ENCODE peak calls at places on chromosomes 11 and 22, in ten cellular contexts. One of them, this sample, is unnamed.

GRCh38 chr11:2092464-2092910 is 46.7 kb downstream of the IGF2 start:
- DNase-seq in Daoy: no peak
- DNase-seq in CD4-positive, alpha-beta memory T cell: no peak
- DNase-seq in DMS53: no peak
- DNase-seq in progenitor cell of endocrine pancreas: no peak
- DNase-seq in NCI-H1417: no peak
- DNase-seq in left cardiac atrium: no peak
- DNase-seq in astrocyte: no peak
- DNase-seq in CD8-positive, alpha-beta memory T cell: no peak
- DNase-seq in left ventricle myocardium inferior: no peak
- DNase-seq in this sample: no peak

GRCh38 chr11:8098361-8098760 is 17.4 kb downstream of the TUB start:
- DNase-seq in progenitor cell of endocrine pancreas: no peak
- DNase-seq in NCI-H1417: no peak
- DNase-seq in astrocyte: peak
- DNase-seq in left cardiac atrium: no peak
- DNase-seq in left ventricle myocardium inferior: no peak
- DNase-seq in Daoy: no peak
- DNase-seq in CD8-positive, alpha-beta memory T cell: no peak
- DNase-seq in DMS53: no peak
- DNase-seq in CD4-positive, alpha-beta memory T cell: no peak
- DNase-seq in this sample: peak

GRCh38 chr11:28146123-28146751 is 38.0 kb downstream of the METTL15 start:
- DNase-seq in CD8-positive, alpha-beta memory T cell: no peak
- DNase-seq in Daoy: peak
- DNase-seq in left cardiac atrium: no peak
- DNase-seq in DMS53: no peak
- DNase-seq in progenitor cell of endocrine pancreas: no peak
- DNase-seq in left ventricle myocardium inferior: no peak
- DNase-seq in CD4-positive, alpha-beta memory T cell: no peak
- DNase-seq in astrocyte: peak
- DNase-seq in NCI-H1417: no peak
- DNase-seq in this sample: peak

GRCh38 chr11:86781546-86781945 is 18.8 kb upstream of the PRSS23 start:
- DNase-seq in astrocyte: no peak
- DNase-seq in progenitor cell of endocrine pancreas: no peak
- DNase-seq in CD8-positive, alpha-beta memory T cell: no peak
- DNase-seq in NCI-H1417: no peak
- DNase-seq in left ventricle myocardium inferior: no peak
- DNase-seq in left cardiac atrium: no peak
- DNase-seq in CD4-positive, alpha-beta memory T cell: no peak
- DNase-seq in DMS53: peak
- DNase-seq in Daoy: no peak
- DNase-seq in this sample: no peak

GRCh38 chr11:7490535-7490934 is 5.2 kb downstream of the OLFML1 start:
- DNase-seq in astrocyte: no peak
- DNase-seq in DMS53: no peak
- DNase-seq in progenitor cell of endocrine pancreas: no peak
- DNase-seq in NCI-H1417: no peak
- DNase-seq in left ventricle myocardium inferior: no peak
- DNase-seq in Daoy: no peak
- DNase-seq in CD8-positive, alpha-beta memory T cell: no peak
- DNase-seq in left cardiac atrium: no peak
- DNase-seq in CD4-positive, alpha-beta memory T cell: no peak
- DNase-seq in this sample: no peak

GRCh38 chr22:44735518-44736428 is 16.6 kb upstream of the ARHGAP8 start:
- DNase-seq in left cardiac atrium: peak
- DNase-seq in NCI-H1417: peak
- DNase-seq in CD4-positive, alpha-beta memory T cell: peak
- DNase-seq in Daoy: peak
- DNase-seq in left ventricle myocardium inferior: peak
- DNase-seq in progenitor cell of endocrine pancreas: peak
- DNase-seq in DMS53: peak
- DNase-seq in astrocyte: no peak
- DNase-seq in CD8-positive, alpha-beta memory T cell: peak
- DNase-seq in this sample: peak

GRCh38 chr11:46291441-46292143 is 14.1 kb downstream of the CREB3L1 start:
- DNase-seq in CD8-positive, alpha-beta memory T cell: no peak
- DNase-seq in left cardiac atrium: peak
- DNase-seq in CD4-positive, alpha-beta memory T cell: no peak
- DNase-seq in astrocyte: peak
- DNase-seq in left ventricle myocardium inferior: no peak
- DNase-seq in Daoy: peak
- DNase-seq in progenitor cell of endocrine pancreas: no peak
- DNase-seq in NCI-H1417: no peak
- DNase-seq in DMS53: no peak
- DNase-seq in this sample: peak

GRCh38 chr11:9438611-9439010 is 22.2 kb upstream of the ZNF143 start:
- DNase-seq in astrocyte: no peak
- DNase-seq in NCI-H1417: no peak
- DNase-seq in DMS53: no peak
- DNase-seq in CD8-positive, alpha-beta memory T cell: no peak
- DNase-seq in left cardiac atrium: no peak
- DNase-seq in CD4-positive, alpha-beta memory T cell: no peak
- DNase-seq in progenitor cell of endocrine pancreas: no peak
- DNase-seq in Daoy: no peak
- DNase-seq in left ventricle myocardium inferior: no peak
- DNase-seq in this sample: no peak

GRCh38 chr22:46061431-46062231 is 84.7 kb upstream of the WNT7B start:
- DNase-seq in progenitor cell of endocrine pancreas: no peak
- DNase-seq in NCI-H1417: no peak
- DNase-seq in CD4-positive, alpha-beta memory T cell: no peak
- DNase-seq in left cardiac atrium: peak
- DNase-seq in left ventricle myocardium inferior: peak
- DNase-seq in DMS53: no peak
- DNase-seq in CD8-positive, alpha-beta memory T cell: no peak
- DNase-seq in Daoy: no peak
- DNase-seq in astrocyte: no peak
- DNase-seq in this sample: no peak

GRCh38 chr11:10398525-10398924 is 56.5 kb upstream of the AMPD3 start:
- DNase-seq in DMS53: peak
- DNase-seq in progenitor cell of endocrine pancreas: no peak
- DNase-seq in astrocyte: no peak
- DNase-seq in CD4-positive, alpha-beta memory T cell: no peak
- DNase-seq in left ventricle myocardium inferior: peak
- DNase-seq in CD8-positive, alpha-beta memory T cell: no peak
- DNase-seq in Daoy: no peak
- DNase-seq in NCI-H1417: no peak
- DNase-seq in left cardiac atrium: no peak
- DNase-seq in this sample: no peak

GRCh38 chr22:22813126-22814075 is 74.2 kb upstream of the IGLL5 start:
- DNase-seq in Daoy: no peak
- DNase-seq in left cardiac atrium: no peak
- DNase-seq in NCI-H1417: no peak
- DNase-seq in CD4-positive, alpha-beta memory T cell: no peak
- DNase-seq in DMS53: no peak
- DNase-seq in progenitor cell of endocrine pancreas: no peak
- DNase-seq in astrocyte: no peak
- DNase-seq in left ventricle myocardium inferior: no peak
- DNase-seq in CD8-positive, alpha-beta memory T cell: no peak
- DNase-seq in this sample: no peak

GRCh38 chr11:17542249-17542648 is 2.0 kb downstream of the USH1C start:
- DNase-seq in left cardiac atrium: no peak
- DNase-seq in Daoy: no peak
- DNase-seq in progenitor cell of endocrine pancreas: no peak
- DNase-seq in NCI-H1417: no peak
- DNase-seq in CD4-positive, alpha-beta memory T cell: no peak
- DNase-seq in astrocyte: no peak
- DNase-seq in left ventricle myocardium inferior: peak
- DNase-seq in CD8-positive, alpha-beta memory T cell: no peak
- DNase-seq in DMS53: peak
- DNase-seq in this sample: no peak

GRCh38 chr11:95705485-95706124 is 84.0 kb downstream of the FAM76B start:
- DNase-seq in progenitor cell of endocrine pancreas: peak
- DNase-seq in CD4-positive, alpha-beta memory T cell: peak
- DNase-seq in astrocyte: peak
- DNase-seq in DMS53: peak
- DNase-seq in NCI-H1417: peak
- DNase-seq in left cardiac atrium: peak
- DNase-seq in Daoy: peak
- DNase-seq in CD8-positive, alpha-beta memory T cell: peak
- DNase-seq in left ventricle myocardium inferior: peak
- DNase-seq in this sample: peak

GRCh38 chr11:111378773-111379499 is at the start of gene POU2AF1:
- DNase-seq in left cardiac atrium: peak
- DNase-seq in NCI-H1417: no peak
- DNase-seq in left ventricle myocardium inferior: peak
- DNase-seq in DMS53: peak
- DNase-seq in astrocyte: peak
- DNase-seq in CD4-positive, alpha-beta memory T cell: peak
- DNase-seq in CD8-positive, alpha-beta memory T cell: no peak
- DNase-seq in Daoy: peak
- DNase-seq in progenitor cell of endocrine pancreas: no peak
- DNase-seq in this sample: no peak

GRCh38 chr11:85748455-85748891 is 62.5 kb downstream of the SYTL2 start:
- DNase-seq in astrocyte: peak
- DNase-seq in progenitor cell of endocrine pancreas: no peak
- DNase-seq in NCI-H1417: no peak
- DNase-seq in CD8-positive, alpha-beta memory T cell: no peak
- DNase-seq in Daoy: no peak
- DNase-seq in CD4-positive, alpha-beta memory T cell: no peak
- DNase-seq in left cardiac atrium: no peak
- DNase-seq in DMS53: no peak
- DNase-seq in left ventricle myocardium inferior: no peak
- DNase-seq in this sample: no peak

GRCh38 chr11:72789493-72790131 is 4.2 kb downstream of the STARD10 start:
- DNase-seq in astrocyte: peak
- DNase-seq in progenitor cell of endocrine pancreas: no peak
- DNase-seq in Daoy: peak
- DNase-seq in NCI-H1417: no peak
- DNase-seq in left cardiac atrium: no peak
- DNase-seq in left ventricle myocardium inferior: peak
- DNase-seq in DMS53: no peak
- DNase-seq in CD4-positive, alpha-beta memory T cell: no peak
- DNase-seq in CD8-positive, alpha-beta memory T cell: no peak
- DNase-seq in this sample: peak

GRCh38 chr11:1005913-1006312 is 30.6 kb downstream of the MUC6 start:
- DNase-seq in progenitor cell of endocrine pancreas: no peak
- DNase-seq in DMS53: peak
- DNase-seq in Daoy: no peak
- DNase-seq in NCI-H1417: peak
- DNase-seq in CD8-positive, alpha-beta memory T cell: no peak
- DNase-seq in astrocyte: no peak
- DNase-seq in left ventricle myocardium inferior: peak
- DNase-seq in CD4-positive, alpha-beta memory T cell: no peak
- DNase-seq in left cardiac atrium: no peak
- DNase-seq in this sample: no peak

GRCh38 chr11:71488086-71488967 is 35.3 kb downstream of the NADSYN1 start:
- DNase-seq in left ventricle myocardium inferior: no peak
- DNase-seq in CD8-positive, alpha-beta memory T cell: no peak
- DNase-seq in NCI-H1417: peak
- DNase-seq in DMS53: peak
- DNase-seq in CD4-positive, alpha-beta memory T cell: no peak
- DNase-seq in left cardiac atrium: no peak
- DNase-seq in progenitor cell of endocrine pancreas: no peak
- DNase-seq in astrocyte: peak
- DNase-seq in Daoy: peak
- DNase-seq in this sample: peak

GRCh38 chr11:130642994-130643393 is 194.5 kb downstream of the ADAMTS15 start:
- DNase-seq in CD8-positive, alpha-beta memory T cell: no peak
- DNase-seq in DMS53: no peak
- DNase-seq in CD4-positive, alpha-beta memory T cell: no peak
- DNase-seq in left ventricle myocardium inferior: no peak
- DNase-seq in left cardiac atrium: no peak
- DNase-seq in progenitor cell of endocrine pancreas: no peak
- DNase-seq in astrocyte: no peak
- DNase-seq in Daoy: no peak
- DNase-seq in NCI-H1417: no peak
- DNase-seq in this sample: no peak

GRCh38 chr22:49303781-49304461 is 523.8 kb downstream of the BRD1 start:
- DNase-seq in Daoy: no peak
- DNase-seq in NCI-H1417: no peak
- DNase-seq in astrocyte: no peak
- DNase-seq in left cardiac atrium: no peak
- DNase-seq in CD4-positive, alpha-beta memory T cell: no peak
- DNase-seq in DMS53: no peak
- DNase-seq in left ventricle myocardium inferior: no peak
- DNase-seq in CD8-positive, alpha-beta memory T cell: no peak
- DNase-seq in progenitor cell of endocrine pancreas: peak
- DNase-seq in this sample: no peak

GRCh38 chr11:115153135-115153534 is 351.1 kb downstream of the CADM1 start:
- DNase-seq in left cardiac atrium: no peak
- DNase-seq in CD8-positive, alpha-beta memory T cell: no peak
- DNase-seq in left ventricle myocardium inferior: no peak
- DNase-seq in NCI-H1417: no peak
- DNase-seq in astrocyte: peak
- DNase-seq in Daoy: no peak
- DNase-seq in CD4-positive, alpha-beta memory T cell: no peak
- DNase-seq in DMS53: peak
- DNase-seq in progenitor cell of endocrine pancreas: no peak
- DNase-seq in this sample: peak

GRCh38 chr11:68038718-68039525 is at the start of gene TCIRG1:
- DNase-seq in left ventricle myocardium inferior: peak
- DNase-seq in CD4-positive, alpha-beta memory T cell: peak
- DNase-seq in CD8-positive, alpha-beta memory T cell: peak
- DNase-seq in DMS53: peak
- DNase-seq in progenitor cell of endocrine pancreas: no peak
- DNase-seq in NCI-H1417: no peak
- DNase-seq in Daoy: peak
- DNase-seq in astrocyte: peak
- DNase-seq in left cardiac atrium: peak
- DNase-seq in this sample: peak

GRCh38 chr11:88398372-88399140 is 61.0 kb upstream of the CTSC start:
- DNase-seq in left ventricle myocardium inferior: no peak
- DNase-seq in astrocyte: peak
- DNase-seq in Daoy: peak
- DNase-seq in DMS53: peak
- DNase-seq in left cardiac atrium: no peak
- DNase-seq in CD4-positive, alpha-beta memory T cell: no peak
- DNase-seq in NCI-H1417: no peak
- DNase-seq in progenitor cell of endocrine pancreas: no peak
- DNase-seq in CD8-positive, alpha-beta memory T cell: no peak
- DNase-seq in this sample: peak

GRCh38 chr22:40196628-40197027 is 18.9 kb downstream of the TNRC6B start:
- DNase-seq in NCI-H1417: peak
- DNase-seq in left ventricle myocardium inferior: no peak
- DNase-seq in Daoy: peak
- DNase-seq in progenitor cell of endocrine pancreas: no peak
- DNase-seq in left cardiac atrium: no peak
- DNase-seq in DMS53: no peak
- DNase-seq in CD4-positive, alpha-beta memory T cell: no peak
- DNase-seq in CD8-positive, alpha-beta memory T cell: no peak
- DNase-seq in astrocyte: peak
- DNase-seq in this sample: peak

GRCh38 chr11:11717064-11717725 is 95.4 kb upstream of the GALNT18 start:
- DNase-seq in CD4-positive, alpha-beta memory T cell: no peak
- DNase-seq in left ventricle myocardium inferior: no peak
- DNase-seq in NCI-H1417: no peak
- DNase-seq in DMS53: no peak
- DNase-seq in Daoy: no peak
- DNase-seq in CD8-positive, alpha-beta memory T cell: no peak
- DNase-seq in progenitor cell of endocrine pancreas: no peak
- DNase-seq in left cardiac atrium: no peak
- DNase-seq in astrocyte: no peak
- DNase-seq in this sample: peak

GRCh38 chr11:134854391-134854991 is 442.4 kb upstream of the B3GAT1 start:
- DNase-seq in CD4-positive, alpha-beta memory T cell: no peak
- DNase-seq in NCI-H1417: no peak
- DNase-seq in left ventricle myocardium inferior: no peak
- DNase-seq in CD8-positive, alpha-beta memory T cell: no peak
- DNase-seq in Daoy: no peak
- DNase-seq in progenitor cell of endocrine pancreas: no peak
- DNase-seq in astrocyte: no peak
- DNase-seq in left cardiac atrium: no peak
- DNase-seq in DMS53: no peak
- DNase-seq in this sample: no peak

GRCh38 chr11:59263225-59263894 is 50.6 kb upstream of the MPEG1 start:
- DNase-seq in DMS53: peak
- DNase-seq in NCI-H1417: no peak
- DNase-seq in progenitor cell of endocrine pancreas: no peak
- DNase-seq in CD4-positive, alpha-beta memory T cell: peak
- DNase-seq in astrocyte: no peak
- DNase-seq in Daoy: no peak
- DNase-seq in left ventricle myocardium inferior: no peak
- DNase-seq in left cardiac atrium: no peak
- DNase-seq in CD8-positive, alpha-beta memory T cell: no peak
- DNase-seq in this sample: no peak

GRCh38 chr11:108432783-108433182 is 34.5 kb downstream of the C11orf65 start:
- DNase-seq in CD4-positive, alpha-beta memory T cell: no peak
- DNase-seq in CD8-positive, alpha-beta memory T cell: no peak
- DNase-seq in Daoy: peak
- DNase-seq in astrocyte: peak
- DNase-seq in DMS53: no peak
- DNase-seq in left ventricle myocardium inferior: no peak
- DNase-seq in left cardiac atrium: no peak
- DNase-seq in progenitor cell of endocrine pancreas: no peak
- DNase-seq in NCI-H1417: no peak
- DNase-seq in this sample: peak

This sample was measured in A172.